ENCODE peak calls at places on chromosomes 5 and 9, in nine cellular contexts. T is GM12878, P is OCI-LY7, N is pancreas, S is stomach, Y is endodermal cell, Q is ovary, G is left ventricle myocardium inferior, E is A673. W is an unnamed sample.
A peak's percentile ranks its signal among the peaks of the same experiment; 100 is the strongest.

GRCh38 chr5:80399553-80400239 is 8.2 kb upstream of the ZFYVE16 start:
- DNase-seq in T (peak; percentile 43), P (peak; percentile 67), N (no peak), S (no peak), Y (no peak), Q (no peak), G (no peak), E (no peak), W (no peak)

GRCh38 chr9:129826344-129826743 is 2.4 kb upstream of the TOR1A start:
- DNase-seq in T (no peak), P (no peak), N (no peak), S (no peak), Y (no peak), Q (no peak), G (no peak), E (no peak), W (no peak)

GRCh38 chr9:112971415-112971814 is 40.6 kb downstream of the ZNF883 start:
- DNase-seq in T (no peak), P (peak; percentile 39), N (peak; percentile 15), S (no peak), Y (peak; percentile 78), Q (no peak), G (no peak), E (peak; percentile 36), W (no peak)

GRCh38 chr5:68087866-68088265 is 127.7 kb upstream of the PIK3R1 start:
- DNase-seq in T (no peak), P (no peak), N (no peak), S (peak; percentile 48), Y (no peak), Q (peak; percentile 50), G (no peak), E (no peak), W (no peak)

GRCh38 chr9:18479405-18479804 is 5.5 kb downstream of the ADAMTSL1 start:
- DNase-seq in T (no peak), P (no peak), N (no peak), S (no peak), Y (no peak), Q (no peak), G (no peak), E (no peak), W (no peak)

GRCh38 chr9:131605770-131606590 is 60.7 kb downstream of the PRRT1B start:
- DNase-seq in T (no peak), P (no peak), N (peak; percentile 82), S (peak; percentile 70), Y (no peak), Q (no peak), G (no peak), E (no peak), W (no peak)

GRCh38 chr5:181207214-181207959 is 2.4 kb upstream of the TRIM7 start:
- DNase-seq in T (no peak), P (peak; percentile 87), N (peak; percentile 87), S (peak; percentile 76), Y (peak; percentile 94), Q (peak; percentile 87), G (peak; percentile 85), E (peak; percentile 93), W (peak; percentile 74)

GRCh38 chr5:116674881-116675627 is 100.4 kb upstream of the SEMA6A start:
- DNase-seq in T (no peak), P (no peak), N (no peak), S (no peak), Y (no peak), Q (no peak), G (no peak), E (no peak), W (no peak)

GRCh38 chr5:125411163-125412050 is 665.0 kb upstream of the ZNF608 start:
- DNase-seq in T (peak; percentile 50), P (peak; percentile 16), N (peak; percentile 17), S (peak; percentile 34), Y (peak; percentile 64), Q (no peak), G (no peak), E (peak; percentile 76), W (no peak)

GRCh38 chr5:174141398-174141797 is 95.9 kb downstream of the NSG2 start:
- DNase-seq in T (no peak), P (no peak), N (no peak), S (no peak), Y (no peak), Q (no peak), G (no peak), E (no peak), W (no peak)

DNA sequence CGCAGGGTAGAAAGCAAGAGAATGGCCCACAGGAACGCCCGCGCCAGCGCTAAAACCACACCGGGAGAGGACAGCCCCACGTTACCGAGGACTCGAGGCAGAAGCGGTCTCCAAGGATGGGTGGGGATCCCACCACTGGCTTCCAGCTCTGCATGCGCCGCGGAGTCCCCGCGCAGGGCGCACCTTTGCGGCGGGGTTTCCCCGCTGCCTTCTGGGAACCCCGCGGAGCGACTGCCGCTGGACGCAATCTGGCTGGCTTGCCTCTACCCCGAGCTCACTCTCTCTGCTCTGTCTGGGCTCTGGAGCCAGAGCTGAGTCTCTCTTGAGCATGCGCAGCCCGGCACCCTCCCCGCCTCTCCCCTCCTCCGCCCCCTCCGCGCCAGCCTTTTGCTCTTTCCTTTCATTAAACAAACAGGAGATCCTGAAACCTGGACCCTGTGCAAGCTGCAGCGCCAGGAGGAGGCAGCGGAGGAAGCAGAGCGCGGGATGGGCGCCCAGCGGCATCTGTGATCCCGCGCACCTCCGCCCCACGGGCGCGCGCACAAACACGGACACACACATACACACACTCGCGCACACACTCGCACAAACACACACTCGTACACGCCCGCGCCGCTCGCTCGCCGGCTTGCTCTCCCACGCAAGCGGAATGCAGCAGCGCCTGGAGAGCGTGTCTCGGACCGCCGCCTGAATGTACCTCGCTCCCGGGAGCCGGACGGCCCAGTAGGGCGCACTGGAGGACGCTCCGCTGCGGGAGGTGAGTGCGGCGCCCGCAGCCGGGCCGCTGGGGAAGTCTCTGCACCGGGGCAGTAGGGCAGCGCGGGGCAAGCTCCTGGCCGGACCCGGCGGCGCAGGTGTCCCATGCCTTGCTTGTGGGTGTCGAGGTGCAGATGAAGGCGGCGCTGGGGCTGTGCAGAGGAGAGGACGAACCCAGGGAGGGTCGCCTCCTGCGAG is at the start of gene PLPPR1:
- DNase-seq in T (no peak), P (no peak), N (peak; percentile 55), S (peak; percentile 51), Y (peak; percentile 92), Q (peak; percentile 31), G (peak; percentile 18), E (peak; percentile 69), W (no peak)
- H3K4me3 ChIP-seq in T (no peak within 1 kb of the TSS), P (no peak within 1 kb of the TSS), N (peak within 1 kb of the TSS; percentile 35), S (peak within 1 kb of the TSS; percentile 36), Y (peak within 1 kb of the TSS; percentile 84), Q (peak within 1 kb of the TSS; percentile 23), G (peak within 1 kb of the TSS; percentile 66), E (peak within 1 kb of the TSS; percentile 46), W (peak within 1 kb of the TSS; percentile 46)

DNA sequence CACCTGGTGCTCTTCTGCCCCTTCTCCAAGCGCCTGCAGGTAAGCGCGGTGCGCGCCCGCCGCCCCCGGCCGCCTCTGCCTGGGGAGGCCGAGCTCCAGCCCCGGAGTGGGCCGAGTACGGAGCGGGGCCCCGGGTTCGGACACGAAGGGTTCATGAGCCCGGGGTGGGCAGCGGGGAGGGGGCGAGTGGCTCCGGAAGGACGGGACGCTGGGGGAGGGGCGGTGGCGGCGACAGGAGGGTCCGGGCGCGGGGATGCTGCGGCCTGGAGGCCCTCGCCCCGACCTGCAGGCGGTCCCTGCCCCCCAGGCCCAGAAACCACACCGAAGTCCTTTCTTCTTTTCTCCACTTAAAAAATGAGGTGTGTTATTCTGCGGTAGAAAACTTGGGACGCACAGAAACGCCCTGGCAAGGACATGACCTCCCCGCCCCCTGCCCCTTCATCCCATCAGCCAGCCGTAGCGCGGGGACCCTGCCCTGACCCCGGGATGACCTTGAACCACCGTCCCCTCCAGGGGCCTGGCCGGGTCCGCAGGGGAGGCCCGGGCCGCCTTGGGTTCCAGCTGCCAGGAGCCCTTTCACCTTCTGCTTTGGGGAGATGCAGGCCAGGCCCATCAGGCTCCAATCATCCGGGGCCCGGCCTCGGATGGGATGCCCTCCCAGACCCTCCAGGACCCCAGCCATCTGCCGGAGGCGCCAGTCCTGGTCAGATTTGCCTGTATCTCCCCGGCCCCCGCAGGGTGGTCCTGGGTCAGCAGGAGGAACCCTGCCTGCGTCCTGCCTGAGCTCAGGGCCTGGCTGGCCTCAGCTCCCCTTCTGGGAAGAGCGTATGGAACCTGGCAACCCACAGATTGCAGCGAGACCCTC is 550 bp downstream of the DIPK1B start:
- DNase-seq in T (no peak), P (no peak), N (peak; percentile 33), S (no peak), Y (peak; percentile 68), Q (peak; percentile 51), G (no peak), E (no peak), W (no peak)
- TF ChIP-seq CTCF in T (no peak), P (no peak), N (no peak), S (no peak), Y (no peak), Q (no peak), G (no peak), E (no peak), W (no peak)

GRCh38 chr5:26519245-26519644 is 519.1 kb downstream of the CDH9 start:
- DNase-seq in T (no peak), P (no peak), N (no peak), S (no peak), Y (no peak), Q (no peak), G (no peak), E (no peak), W (no peak)

GRCh38 chr5:26518065-26518464 is 520.3 kb downstream of the CDH9 start:
- DNase-seq in T (no peak), P (no peak), N (no peak), S (no peak), Y (no peak), Q (no peak), G (no peak), E (no peak), W (no peak)
- H3K36me3 ChIP-seq in T (no peaks in the 10 kb centered on the region), P (no peaks in the 10 kb centered on the region), N (no peaks in the 10 kb centered on the region), S (no peaks in the 10 kb centered on the region), Y (no peaks in the 10 kb centered on the region), Q (no peaks in the 10 kb centered on the region), G (no peaks in the 10 kb centered on the region), E (no peaks in the 10 kb centered on the region), W (no peaks in the 10 kb centered on the region)

GRCh38 chr5:151222054-151222768 is 1.7 kb downstream of the CCDC69 start:
- DNase-seq in T (no peak), P (no peak), N (peak; percentile 79), S (no peak), Y (no peak), Q (no peak), G (no peak), E (no peak), W (no peak)
- H3K4me3 ChIP-seq in T (peak overlapping the region; percentile 97), P (peak overlapping the region; percentile 84), N (no peak overlapping the region), S (peak overlapping the region; percentile 73), Y (no peak overlapping the region), Q (peak overlapping the region; percentile 73), G (peak overlapping the region; percentile 88), E (no peak overlapping the region), W (no peak overlapping the region)